ENCODE peak calls at places on chromosomes 4 and X, in four cellular contexts. One of them, this sample, is unnamed. For H3K4me1, the result is how much of the 10 kb centered on the place peaks cover.

GRCh38 chr4:2940267-2941137 is 22.7 kb downstream of the NOP14 start:
- DNase-seq in stomach: no peak
- DNase-seq in HCT116: no peak
- DNase-seq in esophagus squamous epithelium: no peak
- DNase-seq in this sample: peak

GRCh38 chr4:150045410-150045809 is 32.8 kb upstream of the DCLK2 start:
- DNase-seq in stomach: no peak
- DNase-seq in HCT116: no peak
- DNase-seq in esophagus squamous epithelium: no peak
- DNase-seq in this sample: no peak

GRCh38 chrX:98405376-98405775 is 1521.7 kb downstream of the RPA4 start:
- DNase-seq in stomach: no peak
- DNase-seq in HCT116: no peak
- DNase-seq in esophagus squamous epithelium: no peak
- DNase-seq in this sample: no peak

GRCh38 chr4:129903861-129904260 is 807.9 kb downstream of the C4orf33 start:
- DNase-seq in stomach: no peak
- DNase-seq in HCT116: no peak
- DNase-seq in esophagus squamous epithelium: no peak
- DNase-seq in this sample: no peak

GRCh38 chr4:53861856-53862610 is 202.4 kb downstream of the CHIC2 start:
- DNase-seq in stomach: no peak
- DNase-seq in HCT116: no peak
- DNase-seq in esophagus squamous epithelium: no peak
- DNase-seq in this sample: no peak

GRCh38 chr4:189414021-189414420 is 526.7 kb upstream of the FRG1 start:
- DNase-seq in stomach: no peak
- DNase-seq in HCT116: no peak
- DNase-seq in esophagus squamous epithelium: no peak
- DNase-seq in this sample: no peak

GRCh38 chr4:98627883-98628282 is 30.5 kb downstream of the TSPAN5 start:
- DNase-seq in stomach: no peak
- DNase-seq in HCT116: peak
- DNase-seq in esophagus squamous epithelium: no peak
- DNase-seq in this sample: no peak

GRCh38 chrX:19554786-19555185 is 39.5 kb upstream of the MAP3K15 start:
- DNase-seq in stomach: no peak
- DNase-seq in HCT116: no peak
- DNase-seq in esophagus squamous epithelium: no peak
- DNase-seq in this sample: no peak

GRCh38 chr4:5963611-5964010 is 54.6 kb downstream of the C4orf50 start:
- DNase-seq in stomach: no peak
- DNase-seq in HCT116: no peak
- DNase-seq in esophagus squamous epithelium: no peak
- DNase-seq in this sample: no peak

GRCh38 chrX:67636532-67636931 is 92.7 kb downstream of the AR start:
- DNase-seq in stomach: no peak
- DNase-seq in HCT116: no peak
- DNase-seq in esophagus squamous epithelium: no peak
- DNase-seq in this sample: no peak

GRCh38 chrX:41733939-41734338 is 10.0 kb downstream of the GPR82 start:
- DNase-seq in stomach: no peak
- DNase-seq in HCT116: no peak
- DNase-seq in esophagus squamous epithelium: no peak
- DNase-seq in this sample: no peak

GRCh38 chr4:26804451-26804850 is 56.2 kb upstream of the STIM2 start:
- DNase-seq in stomach: no peak
- DNase-seq in HCT116: no peak
- DNase-seq in esophagus squamous epithelium: no peak
- DNase-seq in this sample: no peak

GRCh38 chrX:69493193-69493592 is 10.9 kb upstream of the NALF2 start:
- DNase-seq in stomach: peak
- DNase-seq in HCT116: peak
- DNase-seq in esophagus squamous epithelium: no peak
- DNase-seq in this sample: peak

GRCh38 chr4:34492414-34492813 is 1751.9 kb downstream of the ARAP2 start:
- DNase-seq in stomach: no peak
- DNase-seq in HCT116: no peak
- DNase-seq in esophagus squamous epithelium: no peak
- DNase-seq in this sample: no peak

GRCh38 chr4:52260507-52261302 is 209.6 kb downstream of the SPATA18 start:
- DNase-seq in stomach: no peak
- DNase-seq in HCT116: no peak
- DNase-seq in esophagus squamous epithelium: no peak
- DNase-seq in this sample: no peak
- H3K27ac ChIP-seq in stomach: no peak
- H3K27ac ChIP-seq in HCT116: no peak
- H3K27ac ChIP-seq in esophagus squamous epithelium: no peak
- H3K27ac ChIP-seq in this sample: no peak

GRCh38 chr4:77072195-77072753 is 3.5 kb downstream of the CCNI start:
- DNase-seq in stomach: peak
- DNase-seq in HCT116: no peak
- DNase-seq in esophagus squamous epithelium: no peak
- DNase-seq in this sample: no peak

GRCh38 chr4:77074961-77075855 is 581 bp downstream of the CCNI start:
- DNase-seq in stomach: peak
- DNase-seq in HCT116: no peak
- DNase-seq in esophagus squamous epithelium: peak
- DNase-seq in this sample: peak

GRCh38 chr4:77073106-77073858 is 2.5 kb downstream of the CCNI start:
- DNase-seq in stomach: no peak
- DNase-seq in HCT116: no peak
- DNase-seq in esophagus squamous epithelium: no peak
- DNase-seq in this sample: no peak

GRCh38 chr4:77075869-77076801 is at the start of gene CCNI:
- DNase-seq in stomach: peak
- DNase-seq in HCT116: peak
- DNase-seq in esophagus squamous epithelium: peak
- DNase-seq in this sample: peak

DNA sequence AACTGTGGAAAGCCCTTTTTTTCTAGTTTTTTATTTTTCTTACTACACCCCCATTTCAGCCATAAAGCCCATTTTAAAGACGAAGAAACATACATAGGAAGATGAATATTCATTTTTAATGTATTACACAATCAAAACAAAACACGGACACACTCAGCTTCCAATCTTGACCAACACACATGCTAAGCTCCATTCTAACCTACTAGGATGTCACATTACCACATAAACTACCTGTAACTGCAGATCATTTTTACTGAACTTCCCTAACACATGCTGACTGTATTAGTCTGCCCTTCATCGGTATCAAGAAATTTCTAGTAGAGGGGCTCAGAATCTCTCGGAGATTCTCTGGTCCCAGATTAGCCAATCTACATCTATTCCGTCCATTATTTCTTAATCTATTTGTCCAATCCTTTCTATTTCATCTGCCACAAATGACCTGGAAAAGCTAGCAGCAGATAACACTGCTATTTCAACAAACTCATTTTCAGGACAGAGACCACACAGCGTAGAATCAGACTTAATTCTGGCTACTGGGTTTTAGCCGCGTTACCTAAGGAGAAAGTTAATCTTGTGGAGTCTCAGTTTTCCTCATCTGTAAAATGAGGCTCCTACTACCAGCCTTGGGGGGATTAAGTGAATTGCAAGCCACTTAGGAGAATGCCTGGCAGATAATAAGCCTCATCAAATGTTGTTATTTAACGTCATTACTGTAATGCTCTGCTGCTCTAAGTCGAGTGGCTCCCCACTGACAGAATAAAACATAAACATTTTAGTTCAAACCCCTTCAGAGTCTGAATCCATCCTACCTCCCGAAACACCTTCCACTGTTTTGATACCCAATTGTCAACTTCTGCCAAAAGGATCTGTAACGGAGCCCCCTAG is 1.6 kb downstream of the CCNI start:
- DNase-seq in stomach: no peak
- DNase-seq in HCT116: no peak
- DNase-seq in esophagus squamous epithelium: no peak
- DNase-seq in this sample: no peak
- H3K4me1 ChIP-seq in stomach: under half
- H3K4me1 ChIP-seq in HCT116: under half
- H3K4me1 ChIP-seq in esophagus squamous epithelium: half or more
- H3K4me1 ChIP-seq in this sample: half or more

GRCh38 chr4:108743021-108743420 is 19.8 kb downstream of the ETNPPL start:
- DNase-seq in stomach: no peak
- DNase-seq in HCT116: no peak
- DNase-seq in esophagus squamous epithelium: no peak
- DNase-seq in this sample: no peak

GRCh38 chr4:108738307-108738706 is 24.5 kb downstream of the ETNPPL start:
- DNase-seq in stomach: no peak
- DNase-seq in HCT116: no peak
- DNase-seq in esophagus squamous epithelium: no peak
- DNase-seq in this sample: no peak

GRCh38 chr4:108744307-108744706 is 18.5 kb downstream of the ETNPPL start:
- DNase-seq in stomach: no peak
- DNase-seq in HCT116: no peak
- DNase-seq in esophagus squamous epithelium: no peak
- DNase-seq in this sample: no peak

GRCh38 chr4:108742451-108742850 is 20.4 kb downstream of the ETNPPL start:
- DNase-seq in stomach: no peak
- DNase-seq in HCT116: no peak
- DNase-seq in esophagus squamous epithelium: no peak
- DNase-seq in this sample: no peak
- TF ChIP-seq POLR2A in stomach: no peak
- TF ChIP-seq POLR2A in HCT116: no peak
- TF ChIP-seq POLR2A in esophagus squamous epithelium: no peak
- TF ChIP-seq POLR2A in this sample: no peak

GRCh38 chr4:185778307-185778706 is 33.7 kb downstream of the SORBS2 start:
- DNase-seq in stomach: no peak
- DNase-seq in HCT116: no peak
- DNase-seq in esophagus squamous epithelium: no peak
- DNase-seq in this sample: no peak
- H3K27ac ChIP-seq in stomach: no peak
- H3K27ac ChIP-seq in HCT116: no peak
- H3K27ac ChIP-seq in esophagus squamous epithelium: no peak
- H3K27ac ChIP-seq in this sample: no peak

DNA sequence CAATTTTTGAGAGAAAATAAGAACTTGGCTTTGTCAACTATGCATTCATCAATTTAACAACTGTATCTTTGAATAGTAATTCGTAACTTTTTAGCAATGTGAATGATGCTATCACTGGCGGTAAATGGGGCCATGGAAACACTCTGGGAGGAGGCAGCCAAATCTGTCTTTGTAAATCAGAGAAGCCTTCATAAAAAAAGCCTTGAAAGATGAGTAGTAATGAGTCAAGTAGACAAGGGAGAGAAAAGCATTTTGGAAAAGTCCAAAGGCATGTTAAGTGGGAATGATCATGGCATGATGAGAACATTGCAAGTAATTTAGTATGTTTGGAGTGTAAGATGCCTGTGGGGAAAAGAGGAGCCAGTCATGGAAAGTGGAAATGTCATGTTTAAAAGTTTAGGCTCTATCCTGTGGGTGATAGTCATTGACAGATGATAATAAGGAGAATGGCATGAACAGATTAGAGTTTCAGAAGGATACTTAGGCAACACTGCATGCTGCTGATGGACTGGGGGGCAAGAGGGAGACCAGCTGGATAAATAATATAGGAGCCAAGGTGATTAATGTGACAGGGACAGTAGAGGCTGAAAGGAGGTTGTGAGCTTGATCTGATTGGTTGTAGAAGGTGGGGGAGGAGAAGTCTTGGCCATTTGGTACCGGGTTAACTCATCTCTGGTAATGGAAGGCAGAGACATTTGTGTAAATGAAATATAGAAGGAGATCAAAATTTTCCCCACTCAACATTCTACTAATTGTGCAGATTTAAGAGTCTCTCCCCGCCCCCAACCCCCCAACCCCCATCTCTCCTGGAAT is 16.3 kb downstream of the SPRY1 start:
- DNase-seq in stomach: no peak
- DNase-seq in HCT116: no peak
- DNase-seq in esophagus squamous epithelium: no peak
- DNase-seq in this sample: no peak
- H3K4me1 ChIP-seq in stomach: under half
- H3K4me1 ChIP-seq in HCT116: under half
- H3K4me1 ChIP-seq in esophagus squamous epithelium: under half
- H3K4me1 ChIP-seq in this sample: under half

This sample was measured in adrenal gland.